ENCODE peak calls at places on chromosome 2, in six cellular contexts. C, V, F, B, X and A are unnamed samples.

GRCh38 chr2:112055833-112056625 is 960 bp downstream of the TMEM87B start:
- DNase-seq in C (peak), V (peak), F (peak), B (peak), X (peak), A (peak)

GRCh38 chr2:98445708-98446577 is 1.3 kb downstream of the INPP4A start:
- DNase-seq in C (no peak), V (no peak), F (no peak), B (peak), X (no peak), A (no peak)

GRCh38 chr2:84958135-84959044 is 12.6 kb upstream of the KCMF1 start:
- DNase-seq in C (no peak), V (no peak), F (peak), B (no peak), X (peak), A (no peak)

GRCh38 chr2:96800061-96800761 is 15.9 kb upstream of the CNNM3 start:
- DNase-seq in C (no peak), V (no peak), F (no peak), B (no peak), X (no peak), A (no peak)

GRCh38 chr2:64268330-64268729 is 124.1 kb upstream of the PELI1 start:
- DNase-seq in C (no peak), V (no peak), F (no peak), B (no peak), X (no peak), A (no peak)

GRCh38 chr2:223056656-223057418 is 4.8 kb downstream of the KCNE4 start:
- DNase-seq in C (no peak), V (no peak), F (no peak), B (no peak), X (no peak), A (no peak)

GRCh38 chr2:229997565-229997964 is 71.2 kb downstream of the SLC16A14 start:
- DNase-seq in C (no peak), V (no peak), F (no peak), B (no peak), X (no peak), A (no peak)

GRCh38 chr2:43745457-43745856 is 28.4 kb upstream of the DYNC2LI1 start:
- DNase-seq in C (no peak), V (no peak), F (no peak), B (no peak), X (peak), A (no peak)

GRCh38 chr2:142944264-142944663 is 66.8 kb downstream of the KYNU start:
- DNase-seq in C (no peak), V (no peak), F (no peak), B (no peak), X (no peak), A (no peak)

GRCh38 chr2:182077023-182077422 is 91.4 kb downstream of the PPP1R1C start:
- DNase-seq in C (no peak), V (no peak), F (no peak), B (no peak), X (no peak), A (no peak)

GRCh38 chr2:85468704-85469349 is 50.3 kb downstream of the SH2D6 start:
- DNase-seq in C (no peak), V (no peak), F (peak), B (no peak), X (peak), A (no peak)

GRCh38 chr2:218961229-218961628 is 1.8 kb downstream of the CDK5R2 start:
- DNase-seq in C (no peak), V (no peak), F (no peak), B (no peak), X (no peak), A (no peak)

GRCh38 chr2:10363861-10364610 is 61.3 kb downstream of the HPCAL1 start:
- DNase-seq in C (no peak), V (no peak), F (no peak), B (no peak), X (no peak), A (no peak)

GRCh38 chr2:233819884-233820765 is 34.2 kb downstream of the HJURP start:
- DNase-seq in C (no peak), V (no peak), F (no peak), B (no peak), X (no peak), A (no peak)

GRCh38 chr2:96091711-96092579 is 24.4 kb downstream of the ADRA2B start:
- DNase-seq in C (no peak), V (no peak), F (peak), B (no peak), X (no peak), A (no peak)

GRCh38 chr2:44700824-44701223 is 240.7 kb upstream of the SIX3 start:
- DNase-seq in C (no peak), V (no peak), F (no peak), B (no peak), X (no peak), A (no peak)

GRCh38 chr2:237718277-237718634 is 80.3 kb upstream of the RBM44 start:
- DNase-seq in C (no peak), V (no peak), F (no peak), B (no peak), X (no peak), A (no peak)

GRCh38 chr2:83640506-83640905 is 818.6 kb downstream of the SUCLG1 start:
- DNase-seq in C (no peak), V (no peak), F (no peak), B (no peak), X (no peak), A (no peak)

GRCh38 chr2:34547900-34548299 is 948.8 kb upstream of the FAM98A start:
- DNase-seq in C (no peak), V (no peak), F (no peak), B (no peak), X (no peak), A (no peak)

GRCh38 chr2:69645026-69645425 is 1.5 kb upstream of the AAK1 start:
- DNase-seq in C (no peak), V (peak), F (no peak), B (peak), X (no peak), A (no peak)

GRCh38 chr2:136932700-136933099 is 167.4 kb downstream of the THSD7B start:
- DNase-seq in C (no peak), V (no peak), F (no peak), B (no peak), X (peak), A (no peak)

GRCh38 chr2:214542866-214543265 is 132.0 kb downstream of the VWC2L start:
- DNase-seq in C (no peak), V (no peak), F (no peak), B (no peak), X (no peak), A (no peak)

GRCh38 chr2:9105601-9106337 is 100.8 kb upstream of the ASAP2 start:
- DNase-seq in C (no peak), V (no peak), F (no peak), B (no peak), X (no peak), A (no peak)

GRCh38 chr2:124325667-124326425 is 300.8 kb downstream of the CNTNAP5 start:
- DNase-seq in C (no peak), V (no peak), F (no peak), B (no peak), X (peak), A (no peak)

GRCh38 chr2:223846524-223846923 is 9.1 kb upstream of the AP1S3 start:
- DNase-seq in C (no peak), V (no peak), F (no peak), B (no peak), X (no peak), A (no peak)

GRCh38 chr2:9982891-9983290 is 31.4 kb downstream of the GRHL1 start:
- DNase-seq in C (no peak), V (no peak), F (no peak), B (no peak), X (no peak), A (no peak)

GRCh38 chr2:41791523-41791922 is 256.3 kb upstream of the PKDCC start:
- DNase-seq in C (peak), V (no peak), F (peak), B (no peak), X (peak), A (no peak)

GRCh38 chr2:152587187-152587947 is 129.9 kb downstream of the PRPF40A start:
- DNase-seq in C (no peak), V (no peak), F (no peak), B (no peak), X (no peak), A (no peak)

GRCh38 chr2:218717262-218717661 is 6.6 kb downstream of the TTLL4 start:
- DNase-seq in C (no peak), V (no peak), F (no peak), B (no peak), X (no peak), A (no peak)

GRCh38 chr2:159090514-159091201 is 122.2 kb downstream of the TANC1 start:
- DNase-seq in C (no peak), V (no peak), F (no peak), B (no peak), X (no peak), A (no peak)

GRCh38 chr2:72603481-72603880 is 222.4 kb downstream of the EXOC6B start:
- DNase-seq in C (no peak), V (no peak), F (no peak), B (no peak), X (no peak), A (no peak)

GRCh38 chr2:53913721-53914120 is 54.0 kb upstream of the GPR75 start:
- DNase-seq in C (no peak), V (no peak), F (no peak), B (no peak), X (no peak), A (no peak)

GRCh38 chr2:122660786-122661634 is 905.6 kb downstream of the TSN start:
- DNase-seq in C (no peak), V (no peak), F (no peak), B (no peak), X (no peak), A (no peak)

GRCh38 chr2:200779214-200779613 is 32.5 kb upstream of the BZW1 start:
- DNase-seq in C (no peak), V (no peak), F (no peak), B (no peak), X (no peak), A (no peak)

GRCh38 chr2:182330451-182331325 is 96.1 kb downstream of the PDE1A start:
- DNase-seq in C (no peak), V (no peak), F (no peak), B (no peak), X (no peak), A (no peak)

GRCh38 chr2:104733544-104733943 is 120.4 kb upstream of the POU3F3 start:
- DNase-seq in C (no peak), V (no peak), F (peak), B (no peak), X (peak), A (no peak)

GRCh38 chr2:62554440-62554839 is 48.4 kb upstream of the TMEM17 start:
- DNase-seq in C (no peak), V (no peak), F (no peak), B (no peak), X (no peak), A (no peak)

GRCh38 chr2:62561586-62561985 is 55.6 kb upstream of the TMEM17 start:
- DNase-seq in C (no peak), V (no peak), F (no peak), B (no peak), X (no peak), A (no peak)

GRCh38 chr2:62559582-62559981 is 53.6 kb upstream of the TMEM17 start:
- DNase-seq in C (no peak), V (no peak), F (no peak), B (no peak), X (no peak), A (no peak)

GRCh38 chr2:62558743-62559142 is 52.7 kb upstream of the TMEM17 start:
- DNase-seq in C (no peak), V (no peak), F (no peak), B (no peak), X (no peak), A (no peak)

DNA sequence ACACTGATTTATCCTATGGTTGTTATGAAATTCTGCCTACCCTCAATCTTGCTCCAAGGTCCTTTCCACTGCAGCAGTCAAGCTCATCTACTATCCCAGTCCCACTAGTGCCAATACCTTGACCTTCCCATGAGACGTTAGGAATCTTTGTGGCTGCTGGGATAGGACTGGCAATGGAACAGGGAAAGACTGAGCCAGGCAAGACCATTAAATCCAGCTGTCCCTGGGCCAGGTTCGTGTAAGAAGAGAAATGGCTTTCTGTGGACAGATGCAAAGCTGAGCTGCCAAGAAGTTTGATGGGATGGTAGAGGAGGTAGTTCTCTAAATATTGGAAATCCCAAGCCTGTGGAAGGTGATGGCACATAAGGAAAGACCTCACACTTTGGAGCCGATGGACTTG is 50.1 kb upstream of the TMEM17 start:
- DNase-seq in C (no peak), V (no peak), F (no peak), B (no peak), X (no peak), A (no peak)
- H3K27ac ChIP-seq in C (no peak), V (no peak), F (no peak), B (no peak), X (no peak), A (no peak)

DNA sequence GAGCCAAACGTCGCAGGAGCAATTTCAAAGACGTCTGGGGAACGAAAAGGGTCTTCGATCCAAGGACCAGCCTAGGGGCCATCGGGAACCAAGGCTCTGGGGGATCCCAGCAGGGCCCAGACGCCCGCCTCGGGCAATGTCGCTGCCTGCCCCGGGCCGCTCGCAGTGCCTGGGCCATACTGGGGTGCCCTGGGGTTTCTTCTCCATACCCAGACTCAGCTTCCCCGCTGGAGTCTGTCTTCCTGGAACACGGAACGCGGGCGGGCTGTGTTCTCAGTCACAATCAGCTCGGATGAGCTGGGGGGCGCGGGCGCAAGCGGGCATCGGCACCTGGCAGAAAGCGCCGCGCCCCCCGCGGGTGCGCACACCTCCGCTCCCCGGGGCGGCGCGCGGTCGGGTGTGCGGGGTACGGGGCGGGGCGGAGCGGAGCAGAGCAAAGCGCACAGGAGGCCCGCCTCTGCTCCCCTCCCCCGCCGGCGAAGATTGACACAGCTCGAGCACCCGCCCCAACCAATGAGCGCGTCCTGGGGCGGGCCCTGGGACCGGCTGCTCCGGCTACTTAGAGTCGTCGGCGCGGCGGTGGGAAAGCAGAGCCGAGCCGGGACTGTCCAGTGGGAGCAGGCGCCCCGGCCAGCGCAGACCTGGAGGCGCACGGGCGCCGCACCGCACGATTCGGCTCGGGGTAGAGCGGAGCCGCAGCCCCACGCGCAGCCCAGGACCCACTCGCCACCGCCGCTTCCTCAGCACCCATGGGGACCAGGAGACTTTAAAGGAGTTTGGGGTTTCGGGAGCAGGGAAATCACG is at the start of gene LRATD1:
- DNase-seq in C (peak), V (no peak), F (peak), B (no peak), X (peak), A (peak)
- H3K27ac ChIP-seq in C (no peak), V (no peak), F (peak), B (no peak), X (no peak), A (peak)

GRCh38 chr2:27728081-27728858 is 43.2 kb upstream of the MRPL33 start:
- DNase-seq in C (no peak), V (no peak), F (no peak), B (no peak), X (no peak), A (no peak)

GRCh38 chr2:27729614-27730013 is 41.9 kb upstream of the MRPL33 start:
- DNase-seq in C (no peak), V (no peak), F (no peak), B (no peak), X (no peak), A (no peak)

GRCh38 chr2:27729198-27729597 is 42.3 kb upstream of the MRPL33 start:
- DNase-seq in C (no peak), V (no peak), F (no peak), B (no peak), X (no peak), A (no peak)

GRCh38 chr2:27730249-27730648 is 41.3 kb upstream of the MRPL33 start:
- DNase-seq in C (no peak), V (no peak), F (peak), B (no peak), X (no peak), A (no peak)

DNA sequence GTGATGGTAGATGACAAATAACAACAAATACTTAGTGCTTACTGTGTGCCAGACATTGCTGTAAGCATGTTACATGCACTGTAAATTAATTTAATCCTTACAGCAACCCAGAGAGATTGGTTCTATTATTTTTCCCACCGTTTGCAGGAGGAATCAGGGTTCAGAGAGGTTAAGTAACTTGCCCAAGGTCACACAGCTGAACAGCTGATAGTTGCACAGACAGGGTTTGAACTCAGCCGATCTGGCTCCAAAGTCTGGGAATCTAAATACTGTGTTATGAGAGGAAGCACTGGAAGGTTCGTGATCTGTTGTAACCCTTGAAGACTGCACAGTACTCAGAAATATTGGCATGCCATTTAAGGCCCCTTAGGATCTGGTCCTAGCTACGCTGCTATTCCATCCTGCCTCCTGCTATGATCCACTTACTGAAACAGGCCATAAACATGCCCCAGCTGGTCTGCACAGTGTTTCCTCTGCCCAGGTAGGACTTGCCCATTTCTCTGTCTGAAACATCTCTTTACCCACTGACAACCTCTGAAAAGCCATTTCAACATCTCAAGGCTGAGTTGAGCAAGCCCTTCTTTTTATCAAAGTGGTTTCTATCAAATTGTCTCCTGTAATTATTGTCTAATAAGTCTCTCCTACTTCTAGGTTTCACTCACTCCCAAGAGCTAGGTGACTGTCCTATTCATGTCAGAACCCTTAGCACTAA is 40.4 kb upstream of the MRPL33 start:
- DNase-seq in C (no peak), V (no peak), F (no peak), B (no peak), X (no peak), A (no peak)
- H3K27ac ChIP-seq in C (peak), V (no peak), F (peak), B (no peak), X (no peak), A (no peak)

DNA sequence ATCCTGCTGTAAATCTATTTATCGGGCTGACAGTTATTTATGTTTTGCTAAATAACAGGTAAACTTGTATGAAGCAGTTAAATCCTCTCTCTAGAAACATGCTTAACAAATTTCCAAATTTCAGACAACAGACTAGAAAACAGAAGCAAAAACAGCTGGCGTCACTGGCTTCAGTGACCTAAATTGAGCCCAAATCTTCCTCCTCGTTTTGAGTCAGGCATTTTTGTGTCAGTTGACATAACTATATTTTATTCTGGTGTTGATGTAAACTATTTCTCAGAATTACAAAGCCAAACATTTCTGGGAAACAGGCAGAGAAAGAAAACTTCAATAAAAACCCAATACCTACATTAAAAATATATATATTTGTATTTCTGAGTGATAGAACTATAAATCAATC is 21.7 kb downstream of the RBMS1 start:
- DNase-seq in C (no peak), V (no peak), F (no peak), B (no peak), X (no peak), A (no peak)
- H3K27ac ChIP-seq in C (peak), V (peak), F (no peak), B (no peak), X (no peak), A (no peak)

GRCh38 chr2:45890094-45890646 is 238.7 kb downstream of the PRKCE start:
- DNase-seq in C (no peak), V (no peak), F (no peak), B (no peak), X (no peak), A (no peak)

GRCh38 chr2:45890819-45891218 is 239.3 kb downstream of the PRKCE start:
- DNase-seq in C (no peak), V (no peak), F (no peak), B (no peak), X (no peak), A (no peak)

GRCh38 chr2:45888641-45889040 is 237.2 kb downstream of the PRKCE start:
- DNase-seq in C (no peak), V (no peak), F (no peak), B (no peak), X (no peak), A (no peak)

GRCh38 chr2:45889053-45889452 is 237.6 kb downstream of the PRKCE start:
- DNase-seq in C (no peak), V (no peak), F (peak), B (peak), X (no peak), A (peak)

GRCh38 chr2:45889620-45890019 is 238.1 kb downstream of the PRKCE start:
- DNase-seq in C (no peak), V (no peak), F (no peak), B (no peak), X (no peak), A (no peak)
- H3K27ac ChIP-seq in C (no peak), V (no peak), F (peak), B (no peak), X (no peak), A (no peak)